ENCODE peak calls at places on chromosomes 2 and 18, in four cellular contexts. X, E, I and C are unnamed samples.
A peak's percentile ranks its signal among the peaks of the same experiment; 100 is the strongest.

GRCh38 chr2:12484536-12485115 is 232.1 kb upstream of the TRIB2 start:
- DNase-seq in I (no peak), X (peak; percentile 42), E (peak; percentile 50), C (peak; percentile 70)

GRCh38 chr18:74152270-74152669 is 3.9 kb downstream of the TIMM21 start:
- DNase-seq in I (no peak), X (no peak), E (no peak), C (no peak)

GRCh38 chr2:134301099-134301970 is 47.5 kb downstream of the MGAT5 start:
- DNase-seq in I (no peak), X (no peak), E (peak; percentile 49), C (peak; percentile 33)

GRCh38 chr2:75130171-75130570 is 69.1 kb downstream of the TACR1 start:
- DNase-seq in X (peak; percentile 42), E (peak; percentile 12), I (no peak), C (no peak)

GRCh38 chr2:96800762-96801463 is 15.2 kb upstream of the CNNM3 start:
- DNase-seq in E (peak; percentile 27), X (no peak), I (peak; percentile 89), C (peak; percentile 77)

GRCh38 chr2:96690306-96691021 is 47.9 kb downstream of the FER1L5 start:
- DNase-seq in E (no peak), X (no peak), I (no peak), C (no peak)

GRCh38 chr2:160752475-160753330 is 259.1 kb upstream of the RBMS1 start:
- DNase-seq in I (no peak), X (no peak), E (peak; percentile 74), C (peak; percentile 59)

GRCh38 chr18:11119962-11120361 is 29.4 kb downstream of the PIEZO2 start:
- DNase-seq in E (peak; percentile 88), X (peak; percentile 50), I (no peak), C (no peak)

GRCh38 chr2:196249860-196250259 is 78.5 kb upstream of the STK17B start:
- DNase-seq in X (no peak), E (peak; percentile 66), I (peak; percentile 36), C (peak; percentile 73)